ENCODE peak calls at places on chromosomes 7 and 10, in six cellular contexts. E is HCT116, B is adrenal gland, H is H54, A is body of pancreas, D is IMR-90. P is an unnamed sample.

GRCh38 chr7:150778014-150778737 is 22.0 kb downstream of the TMEM176B start:
- DNase-seq in B (no peak), H (no peak), A (no peak), E (peak; percentile 24), D (no peak), P (no peak)

GRCh38 chr7:135573541-135573940 is 15.8 kb downstream of the NUP205 start:
- DNase-seq in H (no peak), A (no peak), E (no peak), D (no peak), B (no peak), P (no peak)

GRCh38 chr10:63464402-63465292 is 1.1 kb downstream of the JMJD1C start:
- DNase-seq in H (no peak), A (no peak), B (no peak), D (peak; percentile 26), E (no peak), P (peak; percentile 40)

GRCh38 chr7:114095885-114096284 is 177.1 kb upstream of the PPP1R3A start:
- DNase-seq in B (no peak), A (no peak), D (no peak), E (no peak), H (no peak), P (no peak)

GRCh38 chr7:47873767-47874166 is 74.5 kb downstream of the PKD1L1 start:
- DNase-seq in E (no peak), A (no peak), B (peak; percentile 29), D (peak; percentile 65), H (no peak), P (no peak)

GRCh38 chr10:30565449-30565848 is 64.1 kb downstream of the LYZL2 start:
- DNase-seq in E (no peak), D (no peak), A (no peak), H (no peak), B (no peak), P (no peak)

GRCh38 chr10:99775850-99776249 is 6.6 kb upstream of the ABCC2 start:
- DNase-seq in A (no peak), H (peak; percentile 48), D (peak; percentile 93), E (peak; percentile 88), B (no peak), P (peak; percentile 33)

GRCh38 chr7:13920053-13920697 is 69.3 kb downstream of the ETV1 start:
- DNase-seq in E (peak; percentile 96), A (no peak), D (peak; percentile 100), H (peak; percentile 55), B (no peak), P (no peak)

GRCh38 chr10:4678951-4679671 is 146.9 kb upstream of the AKR1E2 start:
- DNase-seq in A (no peak), E (no peak), H (no peak), B (no peak), D (no peak), P (peak; percentile 6)

GRCh38 chr7:158828343-158829020 is 827 bp downstream of the ESYT2 start:
- DNase-seq in E (no peak), D (no peak), A (peak; percentile 65), B (peak; percentile 74), H (no peak), P (peak; percentile 76)

GRCh38 chr7:28114056-28114455 is 66.5 kb downstream of the JAZF1 start:
- DNase-seq in B (no peak), D (no peak), H (no peak), E (no peak), A (no peak), P (no peak)

GRCh38 chr7:48170506-48170905 is 752 bp upstream of the ABCA13 start:
- DNase-seq in E (no peak), D (no peak), B (no peak), A (no peak), H (no peak), P (no peak)

GRCh38 chr10:44292390-44293002 is 92.4 kb downstream of the CXCL12 start:
- DNase-seq in E (no peak), A (no peak), D (no peak), B (no peak), H (no peak), P (no peak)

GRCh38 chr7:130723784-130724183 is 10.2 kb downstream of the KLF14 start:
- DNase-seq in A (no peak), D (no peak), H (no peak), B (no peak), E (no peak), P (no peak)

GRCh38 chr10:14545827-14546226 is 215.1 kb upstream of the FRMD4A start:
- DNase-seq in B (no peak), E (no peak), H (peak; percentile 32), D (peak; percentile 83), A (no peak), P (no peak)

GRCh38 chr7:101911800-101912705 is 94.6 kb downstream of the CUX1 start:
- DNase-seq in E (no peak), A (no peak), H (no peak), B (peak; percentile 75), D (peak; percentile 93), P (no peak)

GRCh38 chr7:122689346-122690109 is 9.4 kb downstream of the RNF133 start:
- DNase-seq in A (no peak), D (no peak), H (no peak), B (no peak), E (no peak), P (no peak)

GRCh38 chr10:52216852-52217251 is 97.2 kb upstream of the DKK1 start:
- DNase-seq in B (peak; percentile 60), E (no peak), H (no peak), A (no peak), D (peak; percentile 93), P (no peak)

GRCh38 chr7:29970158-29970557 is 19.4 kb downstream of the SCRN1 start:
- DNase-seq in E (no peak), D (no peak), H (no peak), A (no peak), B (no peak), P (no peak)

GRCh38 chr10:12502526-12503274 is 153.4 kb downstream of the CAMK1D start:
- DNase-seq in A (no peak), E (no peak), B (no peak), D (no peak), H (no peak), P (no peak)

GRCh38 chr7:139618482-139619366 is 95.2 kb downstream of the CLEC2L start:
- DNase-seq in D (peak; percentile 41), B (peak; percentile 75), H (peak; percentile 11), A (peak; percentile 47), E (peak; percentile 19), P (peak; percentile 44)

GRCh38 chr7:147540743-147541142 is 1049.8 kb upstream of the C7orf33 start:
- DNase-seq in H (no peak), E (no peak), A (no peak), B (no peak), D (no peak), P (no peak)

GRCh38 chr7:157440346-157441022 is 103.7 kb downstream of the DNAJB6 start:
- DNase-seq in A (no peak), E (no peak), H (no peak), B (no peak), D (no peak), P (no peak)

GRCh38 chr10:104018471-104018870 is 51.5 kb downstream of the SLK start:
- DNase-seq in B (no peak), H (no peak), E (no peak), D (no peak), A (no peak), P (no peak)

GRCh38 chr10:131888186-131888604 is 12.6 kb upstream of the PPP2R2D start:
- DNase-seq in E (peak; percentile 48), H (no peak), A (no peak), B (no peak), D (no peak), P (no peak)

GRCh38 chr10:80390740-80391139 is 17.6 kb upstream of the PRXL2A start:
- DNase-seq in A (no peak), D (no peak), B (no peak), E (no peak), H (no peak), P (no peak)

GRCh38 chr7:5489991-5490536 is 66.4 kb upstream of the TNRC18 start:
- DNase-seq in B (no peak), D (no peak), A (no peak), E (no peak), H (no peak), P (no peak)

GRCh38 chr7:45695249-45695995 is 121.3 kb downstream of the ADCY1 start:
- DNase-seq in A (no peak), D (no peak), E (no peak), H (no peak), B (no peak), P (no peak)

GRCh38 chr10:93751832-93752231 is 5.9 kb upstream of the LGI1 start:
- DNase-seq in B (no peak), A (no peak), E (peak; percentile 34), H (peak; percentile 50), D (peak; percentile 16), P (no peak)

DNA sequence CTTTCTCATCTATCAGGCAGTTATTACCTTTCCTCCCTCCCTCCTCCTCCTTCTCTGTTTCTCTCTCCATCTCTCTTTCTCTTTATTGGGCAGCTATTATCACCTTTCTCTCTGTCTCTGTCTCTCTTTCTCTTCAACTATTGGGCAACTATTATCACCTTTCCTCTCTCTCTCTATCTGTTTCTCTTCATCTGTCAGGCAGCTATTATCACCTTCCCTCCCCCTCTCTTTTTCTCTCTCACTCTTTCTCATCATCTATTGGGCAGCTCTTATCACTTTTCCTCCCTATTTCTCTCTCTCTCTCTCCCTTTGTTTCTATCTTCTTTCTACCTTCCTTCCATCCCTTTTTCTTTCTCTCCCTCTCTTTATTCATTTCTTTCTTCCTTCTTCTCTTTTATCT is 1.2 kb downstream of the DMBT1 start:
- DNase-seq in A (no peak), B (no peak), E (no peak), H (no peak), D (no peak), P (no peak)
- TF ChIP-seq POLR2A in A (no peak), B (no peak), E (no peak), H (no peak), D (no peak), P (no peak)

GRCh38 chr10:74743401-74743800 is 83.0 kb upstream of the KAT6B start:
- DNase-seq in B (peak; percentile 33), H (no peak), E (no peak), A (no peak), D (no peak), P (no peak)

GRCh38 chr10:74738543-74738942 is 87.9 kb upstream of the KAT6B start:
- DNase-seq in B (peak; percentile 14), H (no peak), D (no peak), A (no peak), E (no peak), P (no peak)

GRCh38 chr10:74738052-74738451 is 88.3 kb upstream of the KAT6B start:
- DNase-seq in H (no peak), A (no peak), B (peak; percentile 1), E (no peak), D (peak; percentile 3), P (peak; percentile 20)

GRCh38 chr10:74736029-74736428 is 90.4 kb upstream of the KAT6B start:
- DNase-seq in B (no peak), E (no peak), D (no peak), A (no peak), H (no peak), P (no peak)

GRCh38 chr10:74738985-74739567 is 87.3 kb upstream of the KAT6B start:
- DNase-seq in B (peak; percentile 50), H (no peak), D (peak; percentile 16), A (no peak), E (no peak), P (peak; percentile 26)
- TF ChIP-seq POLR2A in B (no peak), H (no peak), D (no peak), A (no peak), E (no peak), P (no peak)

GRCh38 chr10:72248477-72249151 is 25.1 kb upstream of the DDIT4 start:
- DNase-seq in A (peak; percentile 84), E (no peak), D (no peak), B (peak; percentile 96), H (no peak), P (no peak)
- TF ChIP-seq POLR2A in A (peak; percentile 89), E (peak; percentile 35), D (no peak), B (peak; percentile 78), H (no peak), P (peak; percentile 77)

GRCh38 chr7:75928600-75928939 is 13.6 kb downstream of the POR start:
- DNase-seq in A (no peak), E (no peak), D (no peak), H (no peak), B (no peak), P (no peak)
- TF ChIP-seq POLR2A in A (no peak), E (no peak), D (no peak), H (no peak), B (no peak), P (no peak)

P was measured in erythroblast.